ENCODE peak calls at places on chromosomes 13 and 19, in seven cellular contexts. R, U, L, I, P, N and Y are unnamed samples. For H3K9me3 and H3K27me3, the result is how much of the 10 kb centered on the place peaks cover.

GRCh38 chr19:10109528-10109927 is 2.0 kb upstream of the P2RY11 start:
- DNase-seq in R (no peak), U (no peak), L (no peak), I (no peak), P (no peak), N (no peak), Y (no peak)

GRCh38 chr19:34049944-34050343 is 122.4 kb upstream of the LSM14A start:
- DNase-seq in R (no peak), U (no peak), L (no peak), I (no peak), P (no peak), N (no peak), Y (no peak)

GRCh38 chr13:48643159-48643558 is 10.6 kb upstream of the CYSLTR2 start:
- DNase-seq in R (no peak), U (no peak), L (no peak), I (no peak), P (no peak), N (no peak), Y (no peak)

GRCh38 chr13:99140831-99141230 is 59.8 kb upstream of the UBAC2 start:
- DNase-seq in R (no peak), U (no peak), L (no peak), I (no peak), P (no peak), N (no peak), Y (no peak)

GRCh38 chr13:24007979-24008620 is 110.8 kb upstream of the C1QTNF9B start:
- DNase-seq in R (no peak), U (no peak), L (no peak), I (no peak), P (no peak), N (no peak), Y (no peak)

GRCh38 chr19:45822716-45823115 is 7.6 kb upstream of the RSPH6A start:
- DNase-seq in R (no peak), U (no peak), L (no peak), I (no peak), P (no peak), N (no peak), Y (no peak)

GRCh38 chr13:41562083-41562482 is 104.7 kb downstream of the RGCC start:
- DNase-seq in R (no peak), U (peak), L (no peak), I (peak), P (peak), N (peak), Y (peak)

GRCh38 chr13:65912516-65912915 is 1317.6 kb downstream of the PCDH9 start:
- DNase-seq in R (no peak), U (no peak), L (no peak), I (no peak), P (no peak), N (no peak), Y (no peak)

GRCh38 chr19:50204811-50205675 is 1.6 kb downstream of the MYH14 start:
- DNase-seq in R (no peak), U (peak), L (no peak), I (peak), P (peak), N (peak), Y (no peak)

GRCh38 chr13:69324109-69324886 is 783.3 kb upstream of the ATXN8OS start:
- DNase-seq in R (no peak), U (no peak), L (no peak), I (no peak), P (no peak), N (no peak), Y (peak)

GRCh38 chr19:40273469-40274360 is 11.4 kb downstream of the AKT2 start:
- DNase-seq in R (no peak), U (no peak), L (no peak), I (no peak), P (peak), N (no peak), Y (no peak)

GRCh38 chr19:34960103-34960805 is 3.8 kb downstream of the ZNF792 start:
- DNase-seq in R (no peak), U (no peak), L (no peak), I (no peak), P (no peak), N (no peak), Y (no peak)

GRCh38 chr19:18479964-18480723 is 41.7 kb downstream of the ELL start:
- DNase-seq in R (no peak), U (peak), L (peak), I (no peak), P (peak), N (no peak), Y (no peak)

GRCh38 chr19:41309225-41310030 is 544 bp upstream of the CCDC97 start:
- DNase-seq in R (peak), U (no peak), L (no peak), I (no peak), P (no peak), N (no peak), Y (no peak)

GRCh38 chr13:101115762-101116161 is 300.5 kb downstream of the NALCN start:
- DNase-seq in R (no peak), U (no peak), L (no peak), I (no peak), P (no peak), N (no peak), Y (peak)

GRCh38 chr13:28338202-28338601 is 156.7 kb downstream of the FLT1 start:
- DNase-seq in R (no peak), U (no peak), L (no peak), I (no peak), P (no peak), N (no peak), Y (no peak)

GRCh38 chr19:524062-524674 is 7.4 kb upstream of the CDC34 start:
- DNase-seq in R (no peak), U (no peak), L (no peak), I (no peak), P (peak), N (no peak), Y (peak)

GRCh38 chr19:35915508-35915907 is 7.4 kb upstream of the TYROBP start:
- DNase-seq in R (no peak), U (no peak), L (no peak), I (no peak), P (no peak), N (no peak), Y (no peak)

GRCh38 chr13:99605417-99606321 is 104.4 kb downstream of the TM9SF2 start:
- DNase-seq in R (no peak), U (peak), L (peak), I (peak), P (peak), N (peak), Y (no peak)

GRCh38 chr19:45569619-45570421 is 14.8 kb downstream of the OPA3 start:
- DNase-seq in R (peak), U (peak), L (peak), I (peak), P (peak), N (peak), Y (peak)

GRCh38 chr19:27776020-27776419 is 1436.9 kb downstream of the UQCRFS1 start:
- DNase-seq in R (no peak), U (no peak), L (peak), I (no peak), P (no peak), N (no peak), Y (peak)
- H3K9me3 ChIP-seq in R (half or more), U (under half), L (under half), I (under half), P (under half), N (under half), Y (under half)

DNA sequence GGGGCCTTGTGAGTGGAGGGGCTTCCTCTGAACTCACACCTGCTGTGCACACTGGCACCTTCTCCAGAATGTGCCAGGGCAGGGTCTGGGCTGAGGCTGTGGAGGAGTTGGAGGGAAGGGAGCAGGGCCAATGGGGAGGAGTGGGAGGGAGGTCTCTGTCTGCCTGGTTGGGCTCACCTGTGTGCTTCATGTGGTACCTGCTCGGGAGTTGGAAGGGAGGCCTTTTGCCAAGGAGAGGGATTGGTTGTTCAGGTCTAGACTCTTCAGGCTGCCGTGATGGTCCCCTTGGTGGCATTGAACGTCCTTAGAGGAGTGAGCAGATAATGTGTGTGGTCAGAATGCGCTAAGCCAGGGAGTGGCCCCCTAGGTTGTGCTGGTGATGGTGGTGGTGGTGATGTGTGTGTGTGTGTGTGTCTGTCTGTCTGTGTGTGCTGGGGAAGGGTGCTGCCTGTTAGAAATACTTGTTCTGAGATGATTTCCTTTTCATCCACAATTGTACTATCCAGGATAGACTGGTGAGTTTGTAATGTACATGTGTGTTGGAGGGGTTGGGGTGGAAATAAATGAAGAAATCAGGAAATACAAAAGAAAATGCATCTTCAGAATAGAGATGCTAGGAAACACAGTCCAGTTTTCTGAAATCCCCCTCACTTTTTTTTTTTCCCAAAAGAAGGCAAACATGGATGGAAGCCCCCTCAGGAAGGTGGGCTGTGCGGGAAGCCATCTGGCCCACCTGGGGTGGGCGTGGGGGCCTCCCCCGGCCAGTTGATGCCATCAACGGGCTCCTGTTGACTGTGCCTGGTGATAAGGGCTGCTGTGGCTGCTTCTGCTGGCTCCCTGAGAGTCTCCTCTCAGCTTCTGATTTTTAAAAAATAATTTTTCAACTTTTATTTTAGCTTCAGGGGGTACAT is 140.5 kb upstream of the ZNF536 start:
- DNase-seq in R (no peak), U (no peak), L (no peak), I (no peak), P (no peak), N (no peak), Y (no peak)
- H3K27me3 ChIP-seq in R (under half), U (under half), L (under half), I (under half), P (half or more), N (half or more), Y (under half)

GRCh38 chr13:90538063-90538462 is 809.4 kb upstream of the MIR17HG start:
- DNase-seq in R (no peak), U (no peak), L (no peak), I (no peak), P (no peak), N (no peak), Y (no peak)

GRCh38 chr13:90532861-90533260 is 814.6 kb upstream of the MIR17HG start:
- DNase-seq in R (no peak), U (no peak), L (no peak), I (no peak), P (no peak), N (no peak), Y (no peak)

GRCh38 chr13:90531744-90532143 is 815.7 kb upstream of the MIR17HG start:
- DNase-seq in R (no peak), U (no peak), L (no peak), I (no peak), P (no peak), N (no peak), Y (no peak)

GRCh38 chr13:90534617-90535340 is 812.7 kb upstream of the MIR17HG start:
- DNase-seq in R (no peak), U (no peak), L (no peak), I (no peak), P (no peak), N (no peak), Y (no peak)

GRCh38 chr13:90533866-90534265 is 813.6 kb upstream of the MIR17HG start:
- DNase-seq in R (no peak), U (no peak), L (no peak), I (no peak), P (no peak), N (no peak), Y (no peak)
- H3K9me3 ChIP-seq in R (under half), U (under half), L (under half), I (under half), P (under half), N (under half), Y (under half)

GRCh38 chr19:30252214-30252613 is 120.0 kb upstream of the ZNF536 start:
- DNase-seq in R (no peak), U (no peak), L (no peak), I (no peak), P (no peak), N (no peak), Y (no peak)
- H3K27me3 ChIP-seq in R (under half), U (under half), L (under half), I (half or more), P (under half), N (under half), Y (under half)

DNA sequence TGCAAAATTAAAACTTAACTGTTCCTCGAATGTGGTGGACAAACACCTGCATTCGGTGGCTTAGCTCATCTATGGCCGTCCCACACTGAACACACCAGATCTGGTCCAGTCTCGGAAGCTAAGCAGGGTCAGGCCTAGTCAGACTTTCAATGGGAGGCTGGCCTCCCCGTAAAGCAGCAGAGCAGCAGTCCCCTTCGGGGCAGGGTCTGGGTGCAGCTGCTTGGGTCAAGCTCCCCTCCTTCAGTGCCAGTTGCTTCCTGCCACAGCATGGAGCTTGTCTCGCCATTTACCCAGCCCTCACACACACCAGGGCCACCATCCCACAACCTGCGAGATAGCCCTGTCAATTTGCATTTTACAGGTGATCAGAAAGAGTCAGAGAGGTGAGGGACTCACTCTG is 93.2 kb downstream of the TUBA3C start:
- DNase-seq in R (no peak), U (no peak), L (no peak), I (no peak), P (no peak), N (no peak), Y (no peak)
- H3K9me3 ChIP-seq in R (under half), U (under half), L (under half), I (under half), P (under half), N (under half), Y (under half)

GRCh38 chr19:7751157-7751783 is 3.9 kb upstream of the CD209 start:
- DNase-seq in R (peak), U (no peak), L (no peak), I (no peak), P (no peak), N (no peak), Y (no peak)
- H3K27me3 ChIP-seq in R (under half), U (under half), L (under half), I (under half), P (under half), N (under half), Y (under half)

GRCh38 chr13:25633108-25633507 is 261.3 kb downstream of the ATP8A2 start:
- DNase-seq in R (no peak), U (no peak), L (no peak), I (no peak), P (no peak), N (no peak), Y (peak)

GRCh38 chr13:25625361-25625760 is 253.6 kb downstream of the ATP8A2 start:
- DNase-seq in R (no peak), U (no peak), L (no peak), I (no peak), P (no peak), N (no peak), Y (no peak)

GRCh38 chr13:25632166-25632888 is 260.6 kb downstream of the ATP8A2 start:
- DNase-seq in R (no peak), U (no peak), L (no peak), I (no peak), P (no peak), N (no peak), Y (no peak)

GRCh38 chr13:25630327-25630726 is 258.6 kb downstream of the ATP8A2 start:
- DNase-seq in R (no peak), U (no peak), L (no peak), I (no peak), P (no peak), N (no peak), Y (peak)
- H3K9me3 ChIP-seq in R (under half), U (under half), L (under half), I (under half), P (under half), N (under half), Y (under half)